ENCODE peak calls at places on chromosomes 11 and 22, in six cellular contexts. H is A549, R is fibroblast of lung, C is IMR-90, T is GM12878, L is MM.1S. Q is an unnamed sample. For H3K9me3, the result is how much of the 10 kb centered on the place peaks cover.

GRCh38 chr11:79393362-79394043 is 47.3 kb downstream of the TENM4 start:
- DNase-seq in R (no peak), L (no peak), T (no peak), H (no peak), C (no peak), Q (no peak)

GRCh38 chr22:21681566-21682370 is 16.0 kb downstream of the PPIL2 start:
- DNase-seq in C (no peak), T (no peak), H (no peak), L (no peak), R (no peak), Q (no peak)

GRCh38 chr22:47044722-47045545 is 282.5 kb downstream of the TBC1D22A start:
- DNase-seq in H (no peak), L (no peak), R (no peak), C (no peak), T (no peak), Q (no peak)

GRCh38 chr22:46061431-46062231 is 84.7 kb upstream of the WNT7B start:
- DNase-seq in C (no peak), R (no peak), H (no peak), L (no peak), T (no peak), Q (no peak)

GRCh38 chr11:95088946-95089619 is 563 bp upstream of the ENDOD1 start:
- DNase-seq in C (no peak), L (peak), R (no peak), T (no peak), H (no peak), Q (no peak)

GRCh38 chr11:120883404-120884135 is 140.3 kb upstream of the TBCEL start:
- DNase-seq in L (no peak), H (no peak), R (peak), C (peak), T (no peak), Q (peak)

GRCh38 chr11:10906521-10906920 is 48.7 kb upstream of the ZBED5 start:
- DNase-seq in C (peak), T (no peak), L (no peak), H (no peak), R (peak), Q (peak)

GRCh38 chr11:13552784-13553183 is 57.0 kb upstream of the PTH start:
- DNase-seq in L (no peak), C (no peak), T (no peak), H (no peak), R (no peak), Q (no peak)

GRCh38 chr11:57458060-57458409 is 2.3 kb upstream of the RTN4RL2 start:
- DNase-seq in T (no peak), C (no peak), R (no peak), H (no peak), L (no peak), Q (no peak)

GRCh38 chr11:10459029-10459970 is 4.2 kb downstream of the AMPD3 start:
- DNase-seq in R (no peak), H (no peak), C (no peak), T (peak), L (peak), Q (no peak)

GRCh38 chr11:69892986-69893555 is 73.9 kb upstream of the FGF3 start:
- DNase-seq in H (no peak), L (no peak), T (no peak), C (no peak), R (no peak), Q (no peak)

GRCh38 chr11:24293964-24294363 is 202.9 kb upstream of the LUZP2 start:
- DNase-seq in C (no peak), R (no peak), T (no peak), L (no peak), H (no peak), Q (no peak)

GRCh38 chr11:69881467-69882269 is 62.5 kb upstream of the FGF3 start:
- DNase-seq in H (no peak), C (no peak), R (no peak), T (no peak), L (no peak), Q (no peak)

GRCh38 chr11:32436751-32437405 is 1.5 kb upstream of the WT1 start:
- DNase-seq in R (no peak), H (no peak), C (no peak), T (no peak), L (no peak), Q (no peak)

GRCh38 chr11:31797227-31798056 is 13.7 kb downstream of the PAX6 start:
- DNase-seq in R (no peak), H (no peak), L (peak), C (no peak), T (no peak), Q (no peak)

GRCh38 chr22:45460288-45461109 is 42.2 kb upstream of the FBLN1 start:
- DNase-seq in L (no peak), R (no peak), T (no peak), C (peak), H (no peak), Q (no peak)

GRCh38 chr11:130721736-130722135 is 194.5 kb downstream of the SNX19 start:
- DNase-seq in L (no peak), T (no peak), H (no peak), R (peak), C (peak), Q (peak)

GRCh38 chr11:64444838-64445441 is 86.0 kb downstream of the RPS6KA4 start:
- DNase-seq in T (no peak), C (peak), H (peak), L (no peak), R (peak), Q (peak)

GRCh38 chr11:84333196-84333595 is 1047.0 kb upstream of the CCDC90B start:
- DNase-seq in L (no peak), R (no peak), C (no peak), T (no peak), H (no peak), Q (no peak)

GRCh38 chr22:23128269-23129108 is 13.3 kb downstream of the RSPH14 start:
- DNase-seq in L (peak), H (peak), T (no peak), R (peak), C (peak), Q (peak)

GRCh38 chr11:93219440-93219839 is 21.6 kb upstream of the SLC36A4 start:
- DNase-seq in H (no peak), T (no peak), C (no peak), L (no peak), R (no peak), Q (no peak)

GRCh38 chr11:69874178-69874983 is 55.2 kb upstream of the FGF3 start:
- DNase-seq in R (no peak), L (no peak), H (no peak), T (no peak), C (no peak), Q (no peak)

GRCh38 chr11:121412000-121412587 is 40.0 kb upstream of the SORL1 start:
- DNase-seq in L (no peak), C (no peak), H (no peak), R (peak), T (no peak), Q (no peak)

GRCh38 chr22:29231971-29232959 is 26.6 kb downstream of the EMID1 start:
- DNase-seq in T (no peak), H (no peak), C (no peak), L (no peak), R (no peak), Q (no peak)

GRCh38 chr22:26835929-26836528 is 178.6 kb downstream of the MIAT start:
- DNase-seq in C (peak), R (no peak), T (no peak), H (peak), L (peak), Q (no peak)

GRCh38 chr11:129894281-129895125 is 875 bp downstream of the NFRKB start:
- DNase-seq in H (no peak), L (peak), R (peak), T (no peak), C (peak), Q (no peak)

GRCh38 chr22:49592780-49593501 is 234.7 kb downstream of the BRD1 start:
- DNase-seq in T (no peak), L (no peak), H (no peak), R (no peak), C (no peak), Q (no peak)

GRCh38 chr11:1277936-1278512 is 31.4 kb downstream of the TOLLIP start:
- DNase-seq in C (no peak), H (no peak), R (no peak), T (no peak), L (no peak), Q (no peak)

GRCh38 chr11:78310500-78310909 is 107.1 kb downstream of the GAB2 start:
- DNase-seq in R (peak), L (peak), H (no peak), T (peak), C (peak), Q (peak)

GRCh38 chr11:42544726-42545125 is 767.1 kb upstream of the API5 start:
- DNase-seq in H (no peak), R (no peak), T (no peak), C (no peak), L (no peak), Q (no peak)

GRCh38 chr22:33325232-33326004 is 267.2 kb upstream of the SYN3 start:
- DNase-seq in C (no peak), T (peak), R (no peak), L (no peak), H (no peak), Q (no peak)

GRCh38 chr11:11022126-11022730 is 164.4 kb upstream of the ZBED5 start:
- DNase-seq in R (no peak), H (peak), T (no peak), L (peak), C (peak), Q (no peak)

GRCh38 chr11:65887026-65887722 is 1.1 kb downstream of the FIBP start:
- DNase-seq in L (no peak), H (no peak), R (no peak), C (no peak), T (no peak), Q (no peak)

GRCh38 chr11:65890324-65891179 is at the start of gene CCDC85B:
- DNase-seq in L (peak), C (peak), T (peak), R (peak), H (peak), Q (peak)

GRCh38 chr11:65887723-65888162 is 528 bp downstream of the FIBP start:
- DNase-seq in T (no peak), H (no peak), R (no peak), C (peak), L (peak), Q (no peak)

GRCh38 chr11:65885808-65886536 is 2.3 kb downstream of the FIBP start:
- DNase-seq in H (no peak), C (no peak), T (no peak), L (no peak), R (no peak), Q (no peak)

DNA sequence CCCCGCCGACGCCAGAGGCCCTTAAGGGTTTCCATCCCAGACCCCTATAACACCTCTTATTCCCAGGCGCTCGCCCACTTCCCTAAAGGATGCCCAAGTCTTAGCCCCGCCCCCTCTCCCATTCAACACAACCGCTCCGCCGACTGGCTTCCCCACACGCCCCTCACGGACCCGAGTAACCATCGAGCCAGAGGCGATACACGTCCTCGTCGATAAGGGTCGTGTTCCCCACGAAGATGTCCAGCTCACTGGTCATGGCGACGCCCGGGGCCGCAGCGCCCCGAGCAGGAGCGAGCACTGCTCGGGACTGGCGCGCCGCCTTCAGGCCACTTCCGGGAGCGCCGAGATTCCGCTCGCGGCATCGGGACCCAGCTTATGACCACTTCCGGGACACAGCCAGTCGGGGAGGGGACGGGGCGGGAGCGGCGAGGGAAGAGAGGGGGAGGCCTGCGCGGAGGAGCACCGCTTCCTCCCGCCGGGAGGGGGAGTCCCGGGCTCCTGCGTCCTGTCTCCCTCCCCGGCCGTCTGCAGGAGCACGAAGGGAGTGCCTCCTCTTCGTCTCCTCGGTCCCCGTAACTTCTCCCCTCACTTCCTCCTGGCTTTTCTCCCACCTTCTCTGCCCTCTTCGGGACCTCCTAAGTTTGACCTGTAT is at the start of gene FIBP:
- DNase-seq in H (peak), C (peak), L (peak), R (peak), T (peak), Q (peak)
- H3K4me3 ChIP-seq in H (peak), C (peak), L (peak), R (peak), T (peak), Q (peak)

GRCh38 chr22:43345356-43345755 is 2.2 kb upstream of the SCUBE1 start:
- DNase-seq in H (no peak), C (no peak), T (no peak), L (no peak), R (no peak), Q (no peak)

GRCh38 chr22:43343262-43343988 is at the start of gene SCUBE1:
- DNase-seq in H (peak), L (peak), T (no peak), R (peak), C (no peak), Q (no peak)

GRCh38 chr22:43345761-43346261 is 2.6 kb upstream of the SCUBE1 start:
- DNase-seq in L (no peak), R (no peak), T (no peak), C (no peak), H (no peak), Q (no peak)

GRCh38 chr22:43341565-43341964 is 1.6 kb downstream of the SCUBE1 start:
- DNase-seq in H (no peak), T (no peak), C (no peak), L (no peak), R (no peak), Q (no peak)

DNA sequence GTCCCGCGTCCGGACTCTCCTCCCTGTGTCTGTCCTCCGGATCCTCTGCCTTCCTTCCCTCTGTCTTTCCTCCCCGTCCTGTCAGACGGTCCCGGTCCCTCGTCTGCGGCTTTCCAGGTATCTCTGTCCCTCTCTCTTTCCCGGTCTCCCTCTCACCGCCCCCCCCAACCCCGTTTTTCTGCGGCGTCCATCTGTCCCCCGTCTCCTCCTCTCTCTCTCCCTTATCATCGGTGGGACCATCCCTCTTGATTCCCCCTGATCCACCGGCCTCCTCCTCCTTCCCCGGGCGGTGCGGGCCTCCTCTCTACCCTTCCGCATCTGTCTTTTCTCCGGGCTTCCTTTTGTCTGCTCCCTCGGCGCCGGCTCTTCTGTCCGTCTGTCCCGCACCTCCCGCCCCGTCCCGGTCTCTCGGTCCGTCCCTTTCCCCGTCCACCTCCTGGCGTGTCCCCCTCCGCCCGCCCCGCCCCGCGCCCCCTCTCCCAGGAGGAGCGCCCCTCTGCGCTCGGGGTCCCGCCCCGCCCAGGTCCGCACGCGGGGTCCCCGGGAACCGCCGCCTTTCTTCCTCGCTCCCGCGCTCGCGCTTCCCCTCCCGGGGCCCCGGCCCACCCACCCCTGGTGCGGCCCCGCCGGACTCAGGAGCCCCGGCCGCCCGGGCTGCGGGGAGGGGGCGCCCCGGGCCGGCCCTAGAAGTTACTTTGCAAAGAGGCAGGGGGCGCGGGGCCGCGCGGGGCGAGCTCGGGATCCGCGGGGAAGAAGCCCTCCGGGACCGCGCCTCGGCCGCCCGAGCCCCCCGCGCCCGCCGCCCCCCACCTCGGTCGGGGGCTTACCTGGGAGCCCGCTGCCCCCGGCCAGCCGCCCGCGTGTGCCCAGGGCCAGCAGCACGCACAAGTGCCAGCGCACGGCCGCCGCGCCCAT is 568 bp downstream of the SCUBE1 start:
- DNase-seq in C (no peak), R (no peak), H (no peak), T (no peak), L (no peak), Q (no peak)
- H3K4me2 ChIP-seq in C (no peak), R (no peak), H (peak), T (no peak), L (no peak), Q (no peak)

DNA sequence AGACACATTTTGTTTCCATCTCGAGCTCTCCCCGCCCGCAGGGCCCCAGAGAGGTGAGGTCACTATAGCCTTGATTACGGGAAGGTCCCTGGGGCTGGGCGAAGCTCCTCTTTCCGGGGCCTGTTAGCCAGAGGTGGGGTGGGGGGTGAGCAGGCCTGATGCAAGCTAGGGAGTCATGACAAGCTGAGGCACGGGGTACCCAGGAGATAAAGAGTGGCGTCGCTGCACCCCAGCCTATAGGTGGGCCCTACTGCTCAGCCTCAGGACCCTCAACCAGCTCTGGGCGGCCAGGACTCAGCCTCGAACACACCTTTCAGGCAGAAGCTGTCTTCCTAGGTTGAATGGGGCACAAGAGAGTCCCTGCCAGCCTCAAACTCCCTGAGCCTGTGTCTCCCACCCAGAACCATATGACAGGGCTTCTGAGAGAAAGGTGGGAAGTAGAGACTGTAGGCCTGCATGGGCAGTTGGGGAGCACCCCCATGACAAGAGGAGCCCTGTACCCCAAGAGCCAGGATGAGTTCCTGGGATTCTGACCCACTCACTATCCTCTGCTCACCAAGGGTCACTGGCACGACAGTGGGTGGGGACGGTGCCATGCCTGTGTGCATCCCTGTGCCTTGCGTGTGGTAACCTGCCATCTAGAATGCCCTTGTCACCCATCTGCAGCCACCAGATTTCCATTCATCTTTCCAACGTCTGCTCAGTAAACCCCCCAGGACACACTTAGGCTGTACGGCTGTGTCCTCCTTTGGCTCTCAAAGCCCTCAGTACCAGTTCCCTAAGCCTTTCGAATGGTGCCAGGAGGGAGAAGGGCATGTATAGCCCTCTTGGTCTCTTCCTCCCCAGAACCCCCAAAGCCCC is 34.7 kb downstream of the KCNQ1OT1 start:
- DNase-seq in C (no peak), L (no peak), H (no peak), R (no peak), T (no peak), Q (no peak)
- H3K9me3 ChIP-seq in C (under half), L (under half), H (under half), R (under half), T (under half), Q (under half)

DNA sequence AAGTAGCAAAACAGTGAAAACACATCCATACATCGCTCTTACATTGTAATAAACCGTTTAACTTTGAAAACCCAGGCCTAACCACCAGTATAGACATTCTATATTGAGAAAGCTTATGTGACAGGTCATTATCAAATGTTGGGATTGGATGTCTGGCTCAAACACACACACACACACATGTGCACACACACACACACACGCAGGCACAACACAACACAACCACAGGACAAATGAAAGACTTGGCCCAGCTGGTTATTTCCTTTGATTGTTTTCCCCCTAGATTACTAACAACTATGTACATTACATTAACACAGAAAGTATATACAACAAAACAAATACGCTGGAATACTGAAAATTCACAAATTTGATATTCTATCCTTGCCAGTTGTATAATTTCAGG is 119.7 kb downstream of the APOL5 start:
- DNase-seq in H (no peak), C (no peak), T (no peak), R (no peak), L (no peak), Q (no peak)
- H3K4me3 ChIP-seq in H (peak), C (no peak), T (no peak), R (peak), L (no peak), Q (peak)

DNA sequence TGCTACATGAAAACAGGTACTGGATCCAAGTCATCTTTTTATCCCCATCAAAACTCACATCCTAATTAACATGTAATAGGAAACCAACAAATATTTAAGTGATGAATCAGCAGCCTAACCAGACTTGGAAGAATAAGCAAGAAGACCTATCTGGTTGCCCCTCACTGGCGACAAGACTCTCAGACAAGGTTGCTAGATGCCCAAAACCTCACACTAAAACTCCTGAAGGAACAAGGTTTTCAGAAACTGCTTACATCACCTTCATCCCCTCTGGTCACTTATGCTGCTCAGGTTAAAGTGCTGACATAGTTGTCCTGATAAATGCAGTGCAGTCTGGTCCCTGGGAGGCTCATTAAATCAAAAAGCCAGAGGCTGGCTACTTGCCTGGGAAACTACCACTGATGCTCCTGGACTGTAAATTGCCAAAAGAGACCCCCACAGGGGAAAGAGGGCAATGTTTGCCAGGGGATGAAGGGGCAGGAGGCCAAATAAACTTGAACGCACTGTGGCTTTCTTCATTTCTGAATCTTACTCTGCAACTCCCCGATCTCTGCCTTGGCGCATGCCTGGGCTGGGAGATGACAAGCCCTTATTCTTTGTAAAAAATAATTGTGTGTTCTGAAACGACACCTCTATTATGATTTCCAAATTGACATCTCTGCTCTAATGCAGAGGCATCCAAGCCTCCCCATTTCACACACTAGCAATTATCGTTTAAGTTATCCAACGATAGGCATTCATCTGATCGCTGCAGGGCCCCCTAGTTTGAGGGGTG is 72.7 kb downstream of the AMBRA1 start:
- DNase-seq in R (peak), C (peak), L (no peak), T (no peak), H (no peak), Q (peak)
- H3K4me2 ChIP-seq in R (no peak), C (peak), L (no peak), T (no peak), H (no peak), Q (peak)

Q was measured in astrocyte.